ENCODE peak calls at places on chromosomes 13 and 19, in eight cellular contexts. One of them, this sample, is unnamed.

GRCh38 chr19:55068803-55069136 is 5.8 kb upstream of the RDH13 start:
- DNase-seq in GM12865: no peak
- DNase-seq in ovary: no peak
- DNase-seq in CD8-positive, alpha-beta T cell: no peak
- DNase-seq in cardiac fibroblast: no peak
- DNase-seq in lung: no peak
- DNase-seq in foreskin fibroblast: no peak
- DNase-seq in fibroblast of pulmonary artery: no peak
- DNase-seq in this sample: no peak

GRCh38 chr13:35343417-35343816 is 133.1 kb downstream of the MAB21L1 start:
- DNase-seq in ovary: no peak
- DNase-seq in GM12865: no peak
- DNase-seq in CD8-positive, alpha-beta T cell: no peak
- DNase-seq in fibroblast of pulmonary artery: no peak
- DNase-seq in cardiac fibroblast: no peak
- DNase-seq in lung: no peak
- DNase-seq in foreskin fibroblast: no peak
- DNase-seq in this sample: no peak

GRCh38 chr13:83024955-83025594 is 857.2 kb downstream of the SLITRK1 start:
- DNase-seq in GM12865: no peak
- DNase-seq in cardiac fibroblast: peak
- DNase-seq in ovary: no peak
- DNase-seq in fibroblast of pulmonary artery: peak
- DNase-seq in foreskin fibroblast: peak
- DNase-seq in CD8-positive, alpha-beta T cell: no peak
- DNase-seq in lung: no peak
- DNase-seq in this sample: no peak

GRCh38 chr19:14577885-14578427 is 4.9 kb upstream of the CLEC17A start:
- DNase-seq in ovary: no peak
- DNase-seq in cardiac fibroblast: no peak
- DNase-seq in fibroblast of pulmonary artery: no peak
- DNase-seq in foreskin fibroblast: no peak
- DNase-seq in lung: no peak
- DNase-seq in GM12865: peak
- DNase-seq in CD8-positive, alpha-beta T cell: no peak
- DNase-seq in this sample: no peak

GRCh38 chr13:26983533-26984315 is 187.9 kb downstream of the USP12 start:
- DNase-seq in lung: no peak
- DNase-seq in cardiac fibroblast: peak
- DNase-seq in ovary: no peak
- DNase-seq in foreskin fibroblast: no peak
- DNase-seq in GM12865: no peak
- DNase-seq in fibroblast of pulmonary artery: no peak
- DNase-seq in CD8-positive, alpha-beta T cell: no peak
- DNase-seq in this sample: no peak

GRCh38 chr19:2969104-2969504 is 8.3 kb upstream of the TLE6 start:
- DNase-seq in ovary: peak
- DNase-seq in fibroblast of pulmonary artery: peak
- DNase-seq in CD8-positive, alpha-beta T cell: no peak
- DNase-seq in cardiac fibroblast: peak
- DNase-seq in foreskin fibroblast: no peak
- DNase-seq in lung: no peak
- DNase-seq in GM12865: peak
- DNase-seq in this sample: no peak

GRCh38 chr13:23654111-23655110 is 84.2 kb downstream of the TNFRSF19 start:
- DNase-seq in lung: no peak
- DNase-seq in CD8-positive, alpha-beta T cell: no peak
- DNase-seq in fibroblast of pulmonary artery: peak
- DNase-seq in cardiac fibroblast: peak
- DNase-seq in ovary: no peak
- DNase-seq in foreskin fibroblast: peak
- DNase-seq in GM12865: no peak
- DNase-seq in this sample: no peak

GRCh38 chr13:91579320-91579719 is 180.9 kb downstream of the GPC5 start:
- DNase-seq in foreskin fibroblast: no peak
- DNase-seq in CD8-positive, alpha-beta T cell: no peak
- DNase-seq in fibroblast of pulmonary artery: no peak
- DNase-seq in lung: no peak
- DNase-seq in GM12865: no peak
- DNase-seq in cardiac fibroblast: no peak
- DNase-seq in ovary: no peak
- DNase-seq in this sample: no peak

GRCh38 chr19:53659292-53659691 is 27.5 kb downstream of the DPRX start:
- DNase-seq in fibroblast of pulmonary artery: peak
- DNase-seq in CD8-positive, alpha-beta T cell: no peak
- DNase-seq in GM12865: no peak
- DNase-seq in lung: no peak
- DNase-seq in ovary: no peak
- DNase-seq in foreskin fibroblast: no peak
- DNase-seq in cardiac fibroblast: peak
- DNase-seq in this sample: no peak

GRCh38 chr13:87677334-87678234 is 6.4 kb downstream of the SLITRK5 start:
- DNase-seq in ovary: no peak
- DNase-seq in fibroblast of pulmonary artery: no peak
- DNase-seq in GM12865: no peak
- DNase-seq in foreskin fibroblast: no peak
- DNase-seq in lung: no peak
- DNase-seq in CD8-positive, alpha-beta T cell: peak
- DNase-seq in cardiac fibroblast: no peak
- DNase-seq in this sample: no peak

GRCh38 chr13:43196171-43196611 is 172.8 kb downstream of the DNAJC15 start:
- DNase-seq in fibroblast of pulmonary artery: peak
- DNase-seq in ovary: peak
- DNase-seq in foreskin fibroblast: no peak
- DNase-seq in lung: no peak
- DNase-seq in GM12865: no peak
- DNase-seq in CD8-positive, alpha-beta T cell: no peak
- DNase-seq in cardiac fibroblast: peak
- DNase-seq in this sample: no peak

GRCh38 chr13:101706651-101707050 is 254.2 kb downstream of the ITGBL1 start:
- DNase-seq in GM12865: no peak
- DNase-seq in cardiac fibroblast: peak
- DNase-seq in CD8-positive, alpha-beta T cell: no peak
- DNase-seq in fibroblast of pulmonary artery: peak
- DNase-seq in lung: peak
- DNase-seq in ovary: no peak
- DNase-seq in foreskin fibroblast: peak
- DNase-seq in this sample: no peak

DNA sequence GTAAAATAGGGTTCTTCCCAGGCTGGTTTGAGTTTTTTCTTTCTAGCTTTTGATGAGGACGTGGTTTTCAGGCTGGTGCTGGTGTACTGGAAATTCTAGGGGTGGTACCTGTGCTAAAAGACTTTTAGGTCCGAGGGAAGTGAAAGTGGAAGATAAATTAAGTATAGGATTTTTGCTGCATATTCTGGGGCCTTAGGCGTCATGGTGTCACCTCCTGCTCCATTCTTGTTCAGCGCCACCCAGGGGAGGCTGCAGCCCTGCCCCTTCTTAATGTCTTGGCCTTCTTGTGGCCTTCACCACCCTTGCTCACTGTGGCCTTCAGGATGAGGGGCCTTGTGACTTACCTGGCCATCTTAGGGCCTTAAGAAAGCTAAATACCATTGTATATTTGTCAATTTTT is 12.4 kb downstream of the ZNF552 start:
- DNase-seq in cardiac fibroblast: no peak
- DNase-seq in ovary: no peak
- DNase-seq in GM12865: peak
- DNase-seq in foreskin fibroblast: no peak
- DNase-seq in lung: no peak
- DNase-seq in CD8-positive, alpha-beta T cell: no peak
- DNase-seq in fibroblast of pulmonary artery: no peak
- DNase-seq in this sample: no peak
- TF ChIP-seq CTCF in cardiac fibroblast: no peak
- TF ChIP-seq CTCF in ovary: no peak
- TF ChIP-seq CTCF in GM12865: no peak
- TF ChIP-seq CTCF in foreskin fibroblast: no peak
- TF ChIP-seq CTCF in lung: no peak
- TF ChIP-seq CTCF in CD8-positive, alpha-beta T cell: no peak
- TF ChIP-seq CTCF in fibroblast of pulmonary artery: no peak
- TF ChIP-seq CTCF in this sample: no peak

GRCh38 chr19:4399871-4400768 is at the start of gene SH3GL1:
- DNase-seq in foreskin fibroblast: peak
- DNase-seq in GM12865: peak
- DNase-seq in fibroblast of pulmonary artery: peak
- DNase-seq in lung: peak
- DNase-seq in CD8-positive, alpha-beta T cell: peak
- DNase-seq in cardiac fibroblast: peak
- DNase-seq in ovary: peak
- DNase-seq in this sample: peak

GRCh38 chr19:4405977-4406376 is 3.5 kb downstream of the CHAF1A start:
- DNase-seq in cardiac fibroblast: no peak
- DNase-seq in CD8-positive, alpha-beta T cell: no peak
- DNase-seq in lung: no peak
- DNase-seq in GM12865: no peak
- DNase-seq in ovary: no peak
- DNase-seq in fibroblast of pulmonary artery: no peak
- DNase-seq in foreskin fibroblast: no peak
- DNase-seq in this sample: no peak

GRCh38 chr19:4402171-4403004 is at the start of gene CHAF1A:
- DNase-seq in GM12865: peak
- DNase-seq in lung: peak
- DNase-seq in foreskin fibroblast: peak
- DNase-seq in ovary: peak
- DNase-seq in CD8-positive, alpha-beta T cell: peak
- DNase-seq in fibroblast of pulmonary artery: peak
- DNase-seq in cardiac fibroblast: peak
- DNase-seq in this sample: peak

GRCh38 chr19:4403005-4403761 is 743 bp downstream of the CHAF1A start:
- DNase-seq in GM12865: peak
- DNase-seq in CD8-positive, alpha-beta T cell: no peak
- DNase-seq in fibroblast of pulmonary artery: no peak
- DNase-seq in lung: no peak
- DNase-seq in ovary: no peak
- DNase-seq in foreskin fibroblast: no peak
- DNase-seq in cardiac fibroblast: no peak
- DNase-seq in this sample: no peak

DNA sequence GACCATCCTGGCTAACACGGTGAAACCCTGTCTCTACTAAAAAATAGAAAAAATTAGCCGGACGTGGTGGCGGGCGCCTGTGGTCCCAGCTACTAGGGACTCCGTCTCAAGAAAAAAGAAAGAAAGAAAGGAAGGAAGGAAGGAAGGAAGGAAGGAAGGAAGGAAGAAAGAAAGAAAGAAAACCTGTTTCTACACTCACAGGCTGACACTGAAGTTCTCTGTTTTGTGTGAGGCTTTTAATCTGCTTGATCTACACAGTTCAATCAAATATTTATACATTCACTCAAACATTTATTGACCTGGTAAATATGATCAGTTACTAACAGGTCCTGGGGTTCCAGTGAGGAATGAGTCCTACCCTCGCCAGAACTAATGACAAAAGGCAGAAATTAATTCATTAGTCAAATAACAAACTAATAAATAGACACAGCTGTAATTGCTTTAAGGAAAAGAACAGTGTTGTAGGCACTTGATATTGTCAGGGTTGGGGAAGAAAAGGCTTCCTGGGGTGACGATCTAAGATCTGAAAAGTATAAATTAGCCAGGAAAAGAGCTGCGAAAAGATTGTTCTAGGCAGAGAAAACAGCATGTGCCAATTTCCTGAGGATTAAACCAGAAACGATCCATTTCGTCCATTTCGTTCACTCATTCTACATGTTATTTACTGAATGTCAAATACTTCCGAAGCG is 814 bp upstream of the CHAF1A start:
- DNase-seq in foreskin fibroblast: no peak
- DNase-seq in cardiac fibroblast: no peak
- DNase-seq in GM12865: no peak
- DNase-seq in CD8-positive, alpha-beta T cell: no peak
- DNase-seq in fibroblast of pulmonary artery: no peak
- DNase-seq in lung: no peak
- DNase-seq in ovary: no peak
- DNase-seq in this sample: no peak
- TF ChIP-seq CTCF in foreskin fibroblast: no peak
- TF ChIP-seq CTCF in cardiac fibroblast: no peak
- TF ChIP-seq CTCF in GM12865: no peak
- TF ChIP-seq CTCF in CD8-positive, alpha-beta T cell: no peak
- TF ChIP-seq CTCF in fibroblast of pulmonary artery: no peak
- TF ChIP-seq CTCF in lung: no peak
- TF ChIP-seq CTCF in ovary: no peak
- TF ChIP-seq CTCF in this sample: no peak

GRCh38 chr13:21034602-21035190 is 26.7 kb downstream of the LATS2 start:
- DNase-seq in lung: no peak
- DNase-seq in ovary: peak
- DNase-seq in fibroblast of pulmonary artery: peak
- DNase-seq in GM12865: no peak
- DNase-seq in CD8-positive, alpha-beta T cell: no peak
- DNase-seq in cardiac fibroblast: peak
- DNase-seq in foreskin fibroblast: no peak
- DNase-seq in this sample: no peak
- TF ChIP-seq CTCF in lung: no peak
- TF ChIP-seq CTCF in ovary: no peak
- TF ChIP-seq CTCF in fibroblast of pulmonary artery: peak
- TF ChIP-seq CTCF in GM12865: no peak
- TF ChIP-seq CTCF in CD8-positive, alpha-beta T cell: no peak
- TF ChIP-seq CTCF in cardiac fibroblast: peak
- TF ChIP-seq CTCF in foreskin fibroblast: no peak
- TF ChIP-seq CTCF in this sample: no peak

GRCh38 chr13:44974056-44974798 is 15.0 kb downstream of the NUFIP1 start:
- DNase-seq in cardiac fibroblast: peak
- DNase-seq in ovary: no peak
- DNase-seq in foreskin fibroblast: peak
- DNase-seq in CD8-positive, alpha-beta T cell: no peak
- DNase-seq in fibroblast of pulmonary artery: peak
- DNase-seq in GM12865: peak
- DNase-seq in lung: peak
- DNase-seq in this sample: no peak

GRCh38 chr13:44976949-44977583 is 12.2 kb downstream of the NUFIP1 start:
- DNase-seq in fibroblast of pulmonary artery: peak
- DNase-seq in ovary: no peak
- DNase-seq in CD8-positive, alpha-beta T cell: no peak
- DNase-seq in cardiac fibroblast: peak
- DNase-seq in GM12865: no peak
- DNase-seq in lung: no peak
- DNase-seq in foreskin fibroblast: no peak
- DNase-seq in this sample: no peak

GRCh38 chr13:44972956-44973581 is 16.2 kb downstream of the NUFIP1 start:
- DNase-seq in fibroblast of pulmonary artery: peak
- DNase-seq in GM12865: no peak
- DNase-seq in CD8-positive, alpha-beta T cell: no peak
- DNase-seq in cardiac fibroblast: peak
- DNase-seq in lung: no peak
- DNase-seq in foreskin fibroblast: no peak
- DNase-seq in ovary: no peak
- DNase-seq in this sample: no peak

GRCh38 chr13:44976196-44976595 is 13.1 kb downstream of the NUFIP1 start:
- DNase-seq in CD8-positive, alpha-beta T cell: no peak
- DNase-seq in lung: no peak
- DNase-seq in foreskin fibroblast: no peak
- DNase-seq in ovary: no peak
- DNase-seq in cardiac fibroblast: no peak
- DNase-seq in fibroblast of pulmonary artery: no peak
- DNase-seq in GM12865: no peak
- DNase-seq in this sample: no peak

DNA sequence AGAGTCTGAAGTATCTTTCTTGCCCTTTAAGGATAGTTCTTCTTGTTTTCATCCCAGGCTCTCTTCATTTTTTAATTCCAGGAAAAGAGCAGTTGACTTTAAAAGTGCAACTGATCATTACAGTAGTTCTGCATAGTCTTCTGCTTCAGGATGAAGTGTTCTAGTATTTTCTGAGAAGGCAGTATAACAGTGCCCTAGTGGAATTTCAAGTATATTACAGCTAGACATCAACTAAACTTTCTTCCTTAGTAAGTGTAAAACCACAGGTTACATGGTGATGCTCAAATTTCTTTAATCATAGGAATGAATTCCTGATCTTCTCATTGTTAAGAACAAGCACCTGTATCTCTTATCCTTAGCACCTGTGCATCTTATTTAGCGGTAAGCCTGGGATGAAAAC is 10.9 kb downstream of the NUFIP1 start:
- DNase-seq in ovary: no peak
- DNase-seq in GM12865: no peak
- DNase-seq in lung: no peak
- DNase-seq in CD8-positive, alpha-beta T cell: no peak
- DNase-seq in cardiac fibroblast: no peak
- DNase-seq in foreskin fibroblast: no peak
- DNase-seq in fibroblast of pulmonary artery: no peak
- DNase-seq in this sample: no peak
- TF ChIP-seq CTCF in ovary: no peak
- TF ChIP-seq CTCF in GM12865: peak
- TF ChIP-seq CTCF in lung: no peak
- TF ChIP-seq CTCF in CD8-positive, alpha-beta T cell: no peak
- TF ChIP-seq CTCF in cardiac fibroblast: peak
- TF ChIP-seq CTCF in foreskin fibroblast: no peak
- TF ChIP-seq CTCF in fibroblast of pulmonary artery: no peak
- TF ChIP-seq CTCF in this sample: no peak